ENCODE peak calls at places on chromosomes 11 and 22, in seven cellular contexts. V, X, I, A, W, P and L are unnamed samples.

GRCh38 chr11:8768625-8769333 is 86.2 kb downstream of the RPL27A start:
- DNase-seq in X (no peak), W (peak), V (no peak), A (no peak), I (peak), P (no peak), L (peak)

GRCh38 chr11:635945-636510 is 1.0 kb upstream of the DRD4 start:
- DNase-seq in W (no peak), I (no peak), V (no peak), A (no peak), P (no peak), X (no peak), L (no peak)

GRCh38 chr11:95230054-95231034 is 658 bp downstream of the SESN3 start:
- DNase-seq in V (no peak), I (peak), X (peak), A (no peak), W (no peak), P (peak), L (no peak)

GRCh38 chr22:23565942-23566715 is 14.0 kb downstream of the IGLL1 start:
- DNase-seq in W (no peak), A (peak), P (no peak), I (no peak), V (no peak), X (peak), L (no peak)

GRCh38 chr11:116257092-116257491 is 515.7 kb downstream of the BUD13 start:
- DNase-seq in W (peak), V (no peak), A (no peak), P (no peak), X (no peak), I (peak), L (no peak)

GRCh38 chr11:36056160-36056751 is 112.4 kb downstream of the LDLRAD3 start:
- DNase-seq in I (peak), X (no peak), W (no peak), A (no peak), V (no peak), P (no peak), L (no peak)

GRCh38 chr11:122756417-122756816 is 81.9 kb upstream of the CRTAM start:
- DNase-seq in I (peak), V (no peak), W (no peak), X (peak), P (no peak), A (peak), L (peak)

GRCh38 chr11:46508360-46508759 is 85.5 kb downstream of the AMBRA1 start:
- DNase-seq in W (no peak), P (no peak), V (no peak), I (no peak), X (no peak), A (no peak), L (no peak)

GRCh38 chr22:19871845-19872778 is 17.4 kb upstream of the GNB1L start:
- DNase-seq in P (no peak), V (no peak), I (no peak), W (no peak), X (peak), A (peak), L (no peak)

GRCh38 chr11:3831378-3832239 is 9.2 kb downstream of the RHOG start:
- DNase-seq in W (no peak), V (no peak), A (peak), X (no peak), I (peak), P (no peak), L (peak)

GRCh38 chr22:17954200-17954859 is 70.0 kb downstream of the MICAL3 start:
- DNase-seq in V (no peak), I (peak), A (no peak), W (no peak), P (peak), X (peak), L (no peak)

GRCh38 chr11:111946499-111946898 is 9.4 kb downstream of the DIXDC1 start:
- DNase-seq in V (no peak), P (no peak), A (no peak), X (no peak), I (no peak), W (no peak), L (peak)

GRCh38 chr11:95485115-95485900 is 254.3 kb upstream of the SESN3 start:
- DNase-seq in X (no peak), P (no peak), A (no peak), I (no peak), W (no peak), V (no peak), L (no peak)

GRCh38 chr11:1055109-1055703 is 18.7 kb upstream of the MUC6 start:
- DNase-seq in I (no peak), X (peak), P (no peak), V (no peak), A (peak), W (no peak), L (no peak)

GRCh38 chr11:48900131-48900800 is 83.4 kb downstream of the TRIM51G start:
- DNase-seq in X (peak), P (no peak), I (peak), A (peak), W (no peak), V (no peak), L (no peak)

GRCh38 chr11:119363874-119364590 is 17.5 kb downstream of the USP2 start:
- DNase-seq in W (no peak), X (peak), I (peak), V (no peak), P (no peak), A (peak), L (peak)

GRCh38 chr11:74380746-74381439 is 17.3 kb downstream of the PGM2L1 start:
- DNase-seq in A (no peak), P (peak), V (no peak), I (peak), W (no peak), X (no peak), L (peak)

GRCh38 chr22:38940985-38941384 is 16.4 kb upstream of the APOBEC3A start:
- DNase-seq in V (no peak), I (no peak), W (no peak), X (no peak), P (no peak), A (no peak), L (no peak)

GRCh38 chr22:46049726-46050450 is 72.9 kb upstream of the WNT7B start:
- DNase-seq in V (no peak), W (no peak), A (peak), I (peak), X (peak), P (no peak), L (peak)

GRCh38 chr11:47433991-47434786 is 8.0 kb upstream of the PSMC3 start:
- DNase-seq in V (no peak), W (no peak), X (peak), I (no peak), A (no peak), P (peak), L (no peak)

GRCh38 chr22:33221566-33221965 is 163.4 kb upstream of the SYN3 start:
- DNase-seq in A (no peak), P (no peak), W (no peak), I (no peak), X (no peak), V (no peak), L (no peak)

GRCh38 chr11:129300099-129300498 is 75.5 kb upstream of the BARX2 start:
- DNase-seq in A (no peak), V (no peak), I (no peak), X (no peak), W (no peak), P (no peak), L (no peak)

GRCh38 chr11:71998649-71999310 is at the start of gene IL18BP:
- DNase-seq in V (peak), X (peak), P (no peak), I (peak), A (peak), W (no peak), L (no peak)

GRCh38 chr11:106276859-106277436 is 199.5 kb downstream of the AASDHPPT start:
- DNase-seq in I (no peak), X (no peak), V (no peak), A (no peak), W (no peak), P (no peak), L (no peak)

GRCh38 chr11:119417726-119418540 is 5.0 kb downstream of the THY1 start:
- DNase-seq in V (no peak), A (no peak), W (no peak), I (no peak), P (no peak), X (no peak), L (no peak)

GRCh38 chr11:73331138-73331916 is 23.3 kb downstream of the ARHGEF17 start:
- DNase-seq in X (no peak), W (no peak), P (no peak), I (no peak), V (no peak), A (no peak), L (no peak)

GRCh38 chr11:121336279-121336947 is 43.8 kb downstream of the SC5D start:
- DNase-seq in V (no peak), X (no peak), A (no peak), W (no peak), I (no peak), P (no peak), L (no peak)

GRCh38 chr11:75766449-75767227 is 1.9 kb upstream of the DGAT2 start:
- DNase-seq in W (no peak), I (no peak), V (no peak), A (no peak), X (peak), P (no peak), L (no peak)

GRCh38 chr22:19941365-19942070 is at the start of the genes COMT and TXNRD2:
- DNase-seq in X (peak), I (peak), W (no peak), A (peak), V (no peak), P (peak), L (peak)

GRCh38 chr11:65847746-65848145 is 10.2 kb downstream of the CFL1 start:
- DNase-seq in W (no peak), A (no peak), X (no peak), I (no peak), P (no peak), V (no peak), L (no peak)

GRCh38 chr11:19714093-19714386 is 1.4 kb downstream of the NAV2 start:
- DNase-seq in A (no peak), P (no peak), W (no peak), V (no peak), X (peak), I (no peak), L (no peak)

GRCh38 chr11:20000393-20001134 is 159.7 kb downstream of the DBX1 start:
- DNase-seq in I (peak), A (no peak), V (no peak), P (no peak), W (no peak), X (no peak), L (no peak)

GRCh38 chr22:37260939-37261338 is 16.9 kb upstream of the RAC2 start:
- DNase-seq in I (peak), P (peak), V (no peak), X (no peak), A (peak), W (peak), L (peak)

GRCh38 chr11:35232961-35233360 is 94.0 kb downstream of the CD44 start:
- DNase-seq in X (no peak), P (no peak), I (no peak), A (no peak), V (no peak), W (no peak), L (no peak)

GRCh38 chr11:70415176-70415575 is 16.8 kb downstream of the CTTN start:
- DNase-seq in A (no peak), X (no peak), V (no peak), P (no peak), W (no peak), I (no peak), L (no peak)
- TF ChIP-seq POLR2AphosphoS5 in A (no peak), X (no peak), V (no peak), P (no peak), W (no peak), I (no peak), L (no peak)

GRCh38 chr11:125429807-125430678 is 66.0 kb downstream of the FEZ1 start:
- DNase-seq in X (no peak), A (no peak), V (no peak), I (no peak), P (no peak), W (no peak), L (no peak)
- H3K27ac ChIP-seq in X (no peak), A (no peak), V (no peak), I (no peak), P (no peak), W (no peak), L (no peak)

GRCh38 chr11:64305075-64305690 is at the start of gene ESRRA:
- DNase-seq in A (peak), I (peak), V (peak), P (peak), W (peak), X (peak), L (peak)

GRCh38 chr11:64306876-64307622 is 1.7 kb downstream of the ESRRA start:
- DNase-seq in V (no peak), I (peak), A (peak), W (no peak), X (peak), P (no peak), L (peak)

GRCh38 chr11:64304316-64305072 is 830 bp upstream of the ESRRA start:
- DNase-seq in X (peak), I (peak), P (peak), V (peak), W (peak), A (peak), L (peak)

GRCh38 chr11:64306563-64306875 is 1.2 kb downstream of the ESRRA start:
- DNase-seq in P (no peak), V (no peak), A (no peak), W (no peak), X (no peak), I (no peak), L (no peak)

GRCh38 chr11:64305691-64306562 is 603 bp downstream of the ESRRA start:
- DNase-seq in A (peak), W (peak), V (no peak), X (peak), P (peak), I (peak), L (peak)
- TF ChIP-seq POLR2A in A (no peak), W (peak), V (peak), X (no peak), P (peak), I (no peak), L (no peak)

DNA sequence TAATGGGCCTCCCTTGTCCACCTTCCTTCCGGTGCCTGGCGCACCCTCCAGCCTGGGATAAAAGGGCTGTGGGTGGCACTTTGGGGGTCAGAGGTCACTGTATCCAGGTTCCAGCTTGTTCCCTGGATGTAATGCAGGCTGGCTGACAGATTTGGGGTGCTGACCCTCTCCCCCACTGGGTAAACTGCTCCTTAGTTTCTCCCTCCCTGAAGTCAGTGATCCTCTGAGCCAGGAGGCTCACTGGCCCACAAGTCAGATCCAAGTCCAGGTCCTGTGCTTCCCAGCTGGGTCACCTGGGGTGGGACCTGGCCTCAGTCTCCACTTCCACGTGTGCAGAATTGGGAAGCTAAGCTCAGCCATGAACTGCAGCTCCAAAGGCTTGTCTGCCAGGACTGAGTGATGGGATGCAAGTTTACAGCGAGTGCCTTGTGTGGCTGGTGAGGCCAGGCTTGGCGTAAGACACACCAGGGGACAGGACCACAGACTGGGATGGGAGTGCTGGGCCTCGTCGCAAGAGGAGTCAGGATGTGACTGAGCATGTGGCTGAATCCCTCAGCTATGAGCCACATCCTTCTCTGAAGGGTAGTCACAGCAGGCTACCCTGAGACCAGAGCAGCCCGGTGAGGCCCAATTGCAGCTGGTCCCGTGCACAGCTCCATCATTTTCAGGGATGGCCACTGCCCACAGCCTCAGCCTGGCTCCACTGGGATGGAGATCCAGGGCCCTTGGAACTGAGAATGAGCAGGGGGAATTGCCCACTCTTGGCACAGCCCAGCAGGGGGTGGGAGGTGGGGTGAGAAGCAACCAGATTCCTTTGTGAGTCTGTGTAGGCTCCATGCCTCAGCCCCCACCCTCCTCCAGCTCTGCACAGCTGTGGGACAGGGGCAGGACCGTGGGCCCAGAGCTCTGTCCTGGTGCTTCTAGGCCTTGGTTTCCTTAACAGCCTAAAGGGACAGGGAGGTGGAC is 7.2 kb downstream of the SHISA8 start:
- DNase-seq in V (no peak), A (no peak), W (no peak), X (no peak), P (no peak), I (no peak), L (no peak)
- TF ChIP-seq POLR2AphosphoS5 in V (peak), A (no peak), W (no peak), X (no peak), P (no peak), I (no peak), L (no peak)